ENCODE peak calls at places on chromosome 10, in nine cellular contexts. D is upper lobe of right lung; M is A549; P is fibroblast of pulmonary artery; J is cardiac muscle cell; Q is astrocyte; U is naive thymus-derived CD4-positive, alpha-beta T cell; I is right lobe of liver; S is endodermal cell. K is an unnamed sample.

GRCh38 chr10:116748041-116748440 is 5.7 kb upstream of the HSPA12A start:
- DNase-seq in M (peak; percentile 55), U (no peak), S (no peak), J (no peak), P (peak; percentile 58), D (no peak), Q (peak; percentile 58), I (no peak), K (no peak)

GRCh38 chr10:35711615-35712411 is 69.7 kb upstream of the FZD8 start:
- DNase-seq in U (no peak), P (no peak), J (no peak), D (no peak), I (no peak), M (no peak), S (no peak), Q (no peak), K (no peak)

GRCh38 chr10:478471-479245 is 210.8 kb downstream of the DIP2C start:
- DNase-seq in J (no peak), D (peak; percentile 52), Q (no peak), P (no peak), M (no peak), U (no peak), S (peak; percentile 37), I (no peak), K (no peak)

GRCh38 chr10:3076138-3076537 is 8.8 kb downstream of the PFKP start:
- DNase-seq in Q (no peak), P (no peak), D (no peak), I (no peak), S (no peak), J (no peak), M (no peak), U (no peak), K (peak; percentile 49)

GRCh38 chr10:24790599-24790998 is 66.9 kb upstream of the ARHGAP21 start:
- DNase-seq in P (no peak), J (no peak), U (no peak), I (no peak), D (no peak), Q (peak; percentile 25), S (no peak), M (no peak), K (no peak)

GRCh38 chr10:71531485-71532446 is 135.0 kb downstream of the CDH23 start:
- DNase-seq in P (no peak), I (no peak), U (no peak), Q (no peak), M (no peak), J (no peak), S (no peak), D (no peak), K (no peak)

GRCh38 chr10:37476285-37476684 is 350.9 kb downstream of the ANKRD30A start:
- DNase-seq in P (no peak), I (no peak), Q (no peak), J (no peak), D (no peak), S (no peak), U (no peak), M (no peak), K (no peak)

GRCh38 chr10:71948496-71949067 is 15.6 kb upstream of the CHST3 start:
- DNase-seq in Q (no peak), J (no peak), P (no peak), S (no peak), U (no peak), I (no peak), M (no peak), D (no peak), K (no peak)

GRCh38 chr10:30219977-30220751 is 128.9 kb downstream of the MTPAP start:
- DNase-seq in S (no peak), D (no peak), P (peak; percentile 72), I (no peak), J (no peak), Q (peak; percentile 25), M (no peak), U (no peak), K (no peak)

GRCh38 chr10:1141261-1141660 is 85.1 kb downstream of the WDR37 start:
- DNase-seq in D (no peak), I (no peak), U (no peak), Q (no peak), M (no peak), J (no peak), S (peak; percentile 16), P (no peak), K (no peak)

GRCh38 chr10:13890617-13891541 is 304.1 kb downstream of the PRPF18 start:
- DNase-seq in S (peak; percentile 69), U (no peak), I (no peak), Q (peak; percentile 51), J (peak; percentile 42), P (peak; percentile 59), M (no peak), D (peak; percentile 73), K (peak; percentile 64)

GRCh38 chr10:80161321-80162084 is 29.0 kb downstream of the PLAC9 start:
- DNase-seq in D (no peak), I (no peak), S (peak; percentile 66), Q (no peak), P (no peak), J (peak; percentile 65), U (no peak), M (peak; percentile 40), K (peak; percentile 73)

GRCh38 chr10:77233466-77233865 is 404.1 kb downstream of the KCNMA1 start:
- DNase-seq in J (no peak), S (no peak), D (no peak), U (no peak), M (no peak), I (no peak), Q (no peak), P (no peak), K (no peak)

GRCh38 chr10:43958071-43958432 is 309.4 kb upstream of the ZNF32 start:
- DNase-seq in I (no peak), P (no peak), Q (no peak), J (no peak), S (peak; percentile 18), D (no peak), M (no peak), U (no peak), K (no peak)

GRCh38 chr10:66804911-66805310 is 120.9 kb upstream of the LRRTM3 start:
- DNase-seq in Q (no peak), M (no peak), I (no peak), U (no peak), S (no peak), D (no peak), J (no peak), P (no peak), K (no peak)

GRCh38 chr10:100744136-100744979 is 1.0 kb upstream of the PAX2 start:
- DNase-seq in D (no peak), I (no peak), P (no peak), S (peak; percentile 71), Q (no peak), M (peak; percentile 42), J (no peak), U (no peak), K (peak; percentile 77)

GRCh38 chr10:34658934-34659333 is 156.2 kb downstream of the PARD3 start:
- DNase-seq in I (no peak), S (peak; percentile 28), J (no peak), M (no peak), D (no peak), P (no peak), U (no peak), Q (no peak), K (no peak)

GRCh38 chr10:69807122-69807521 is 5.4 kb downstream of the COL13A1 start:
- DNase-seq in P (peak; percentile 78), S (no peak), J (no peak), I (no peak), Q (peak; percentile 88), U (no peak), D (no peak), M (peak; percentile 50), K (peak; percentile 9)

GRCh38 chr10:95275726-95276366 is 15.0 kb downstream of the PDLIM1 start:
- DNase-seq in S (no peak), U (no peak), I (no peak), D (no peak), M (no peak), J (no peak), Q (peak; percentile 77), P (peak; percentile 77), K (no peak)
- H3K4me3 ChIP-seq in S (no peak overlapping the region), U (no peak overlapping the region), I (no peak overlapping the region), D (no peak overlapping the region), M (no peak overlapping the region), J (no peak overlapping the region), Q (no peak overlapping the region), P (no peak overlapping the region), K (no peak overlapping the region)

DNA sequence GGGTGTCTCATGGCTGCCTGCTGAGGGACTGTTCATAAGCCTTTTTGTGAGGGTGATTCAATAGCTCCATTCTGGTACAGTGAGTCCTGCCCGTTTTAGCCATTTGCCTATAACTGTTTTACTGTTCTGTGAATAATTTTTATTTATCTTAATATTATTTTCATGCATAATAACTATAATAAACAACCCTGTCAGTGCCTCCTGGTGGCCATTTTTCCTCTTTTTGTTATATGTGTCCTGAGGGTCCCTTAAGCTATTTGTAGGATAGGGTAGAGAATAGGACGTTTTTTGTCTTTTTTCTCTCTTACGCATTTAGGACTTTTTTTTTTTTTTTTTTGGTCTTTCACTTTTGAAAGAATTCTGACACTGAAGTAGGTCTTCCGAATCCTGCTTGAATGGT is 2.9 kb downstream of the C1QL3 start:
- DNase-seq in I (no peak), J (no peak), M (no peak), Q (no peak), D (no peak), S (no peak), U (no peak), P (peak; percentile 7), K (peak; percentile 23)
- H3K4me3 ChIP-seq in I (no peak overlapping the region), J (no peak overlapping the region), M (no peak overlapping the region), Q (no peak overlapping the region), D (no peak overlapping the region), S (no peak overlapping the region), U (no peak overlapping the region), P (no peak overlapping the region), K (no peak overlapping the region)

GRCh38 chr10:49629286-49629915 is 15.6 kb downstream of the CHAT start:
- DNase-seq in U (no peak), P (no peak), Q (no peak), M (no peak), I (no peak), J (no peak), S (no peak), D (peak; percentile 28), K (no peak)
- H3K4me3 ChIP-seq in U (no peak overlapping the region), P (no peak overlapping the region), Q (no peak overlapping the region), M (no peak overlapping the region), I (no peak overlapping the region), J (no peak overlapping the region), S (no peak overlapping the region), D (no peak overlapping the region), K (no peak overlapping the region)

GRCh38 chr10:74949024-74949423 is 122.6 kb downstream of the KAT6B start:
- DNase-seq in S (no peak), I (no peak), J (no peak), D (no peak), U (no peak), P (no peak), M (no peak), Q (no peak), K (no peak)

GRCh38 chr10:74947781-74948401 is 121.5 kb downstream of the KAT6B start:
- DNase-seq in Q (no peak), S (no peak), P (no peak), U (no peak), M (no peak), D (no peak), J (no peak), I (no peak), K (no peak)

GRCh38 chr10:74953214-74953613 is 126.8 kb downstream of the KAT6B start:
- DNase-seq in U (no peak), Q (no peak), M (no peak), I (no peak), P (no peak), S (no peak), J (no peak), D (no peak), K (no peak)

GRCh38 chr10:74949434-74949833 is 123.0 kb downstream of the KAT6B start:
- DNase-seq in D (no peak), P (peak; percentile 20), Q (peak; percentile 36), I (no peak), U (no peak), M (no peak), J (no peak), S (no peak), K (no peak)

GRCh38 chr10:74949843-74950765 is 123.7 kb downstream of the KAT6B start:
- DNase-seq in M (no peak), P (no peak), D (no peak), I (no peak), U (no peak), Q (no peak), S (no peak), J (no peak), K (no peak)
- H3K4me3 ChIP-seq in M (no peak overlapping the region), P (no peak overlapping the region), D (no peak overlapping the region), I (no peak overlapping the region), U (no peak overlapping the region), Q (no peak overlapping the region), S (no peak overlapping the region), J (no peak overlapping the region), K (no peak overlapping the region)

K was measured in H7.